ENCODE peak calls at places on chromosomes 13 and 19, in nine cellular contexts. H is fibroblast of pulmonary artery; D is LHCN-M2; U is stimulated activated CD4-positive, alpha-beta T cell treated with anti-CD3 and anti-CD28 coated beads, Interleukin-4, amount 100 ng/mL, for 1 hour; C is activated T-cell treated with anti-CD3 and anti-CD28 coated beads for 1 hour; T is brain microvascular endothelial cell; A is cardiac fibroblast; B is NCI-H187 treated with DMSO at 0.1 percent for 48 hours; O is pulmonary artery endothelial cell. J is an unnamed sample.

GRCh38 chr19:2215281-2215751 is 20.8 kb downstream of the PLEKHJ1 start:
- DNase-seq in D (no peak), U (peak), T (no peak), B (no peak), C (peak), H (no peak), A (no peak), O (no peak), J (no peak)

GRCh38 chr13:75217949-75218348 is 264.0 kb downstream of the TBC1D4 start:
- DNase-seq in H (peak), B (no peak), O (no peak), C (no peak), U (no peak), D (peak), A (peak), T (peak), J (peak)

GRCh38 chr13:99982021-99982740 is 597 bp downstream of the ZIC2 start:
- DNase-seq in H (no peak), D (no peak), C (no peak), O (no peak), B (no peak), A (no peak), U (no peak), T (no peak), J (no peak)

GRCh38 chr19:23916991-23917390 is 2.3 kb downstream of the ZNF726 start:
- DNase-seq in C (no peak), H (peak), O (no peak), B (no peak), D (peak), U (no peak), T (peak), A (no peak), J (no peak)

GRCh38 chr19:5891938-5892771 is 11.4 kb downstream of the NDUFA11 start:
- DNase-seq in T (peak), O (no peak), B (no peak), H (peak), D (peak), U (peak), C (no peak), A (peak), J (no peak)

GRCh38 chr19:1008268-1009042 is 8.2 kb downstream of the GRIN3B start:
- DNase-seq in H (no peak), D (no peak), C (no peak), U (no peak), B (no peak), A (no peak), T (no peak), O (no peak), J (no peak)

GRCh38 chr13:99265823-99266426 is 7.7 kb upstream of the GPR18 start:
- DNase-seq in C (no peak), U (no peak), B (peak), D (peak), H (peak), T (peak), A (peak), O (peak), J (peak)

GRCh38 chr19:57671124-57671895 is 2.6 kb downstream of the ZSCAN4 start:
- DNase-seq in O (no peak), D (no peak), U (no peak), H (no peak), B (no peak), C (no peak), T (no peak), A (no peak), J (no peak)

GRCh38 chr13:79541426-79542049 is 60.6 kb downstream of the NDFIP2 start:
- DNase-seq in T (peak), B (no peak), H (peak), C (no peak), D (peak), U (no peak), A (peak), O (peak), J (peak)

GRCh38 chr19:11598746-11599145 is 1.5 kb downstream of the ZNF627 start:
- DNase-seq in O (no peak), B (no peak), U (no peak), A (no peak), C (no peak), D (no peak), H (no peak), T (no peak), J (no peak)

GRCh38 chr13:22927008-22927393 is 253.8 kb upstream of the SGCG start:
- DNase-seq in B (no peak), D (no peak), H (no peak), A (no peak), U (no peak), T (no peak), C (no peak), O (no peak), J (no peak)

GRCh38 chr19:1000591-1001537 is 645 bp downstream of the GRIN3B start:
- DNase-seq in D (no peak), U (no peak), C (no peak), H (no peak), O (no peak), B (no peak), T (no peak), A (no peak), J (no peak)

GRCh38 chr19:33406521-33407139 is 33.1 kb downstream of the CEBPG start:
- DNase-seq in A (peak), O (no peak), B (no peak), C (peak), H (peak), T (peak), U (peak), D (peak), J (peak)

GRCh38 chr13:49400755-49401659 is 42.9 kb downstream of the CAB39L start:
- DNase-seq in T (peak), H (peak), A (peak), U (no peak), D (no peak), C (no peak), B (no peak), O (no peak), J (no peak)

GRCh38 chr13:111043575-111043982 is 71.5 kb upstream of the ARHGEF7 start:
- DNase-seq in D (peak), C (no peak), H (peak), O (no peak), A (peak), U (no peak), B (no peak), T (peak), J (no peak)

GRCh38 chr19:15954820-15955219 is 6.0 kb downstream of the OR10H4 start:
- DNase-seq in O (no peak), C (no peak), H (no peak), B (no peak), D (no peak), U (no peak), A (no peak), T (no peak), J (no peak)

GRCh38 chr13:41613984-41614581 is 156.7 kb downstream of the RGCC start:
- DNase-seq in T (peak), H (peak), B (no peak), U (no peak), D (peak), O (peak), A (peak), C (no peak), J (no peak)

GRCh38 chr19:4539697-4540581 is at the start of gene LRG1:
- DNase-seq in D (no peak), H (peak), C (no peak), B (no peak), O (no peak), U (no peak), T (no peak), A (peak), J (no peak)